ENCODE peak calls at places on chromosomes 13 and 19, in nine cellular contexts. I is tibial nerve, G is transverse colon, U is A549, B is ovary, P is esophagus muscularis mucosa, T is SK-N-SH, O is stomach, F is upper lobe of left lung. Z is an unnamed sample.

GRCh38 chr13:101417043-101417406 is 717 bp upstream of the NALCN start:
- DNase-seq in U (peak; percentile 39), P (peak; percentile 47), O (no peak), T (peak; percentile 51), B (no peak), G (no peak), F (no peak), I (no peak), Z (no peak)

GRCh38 chr13:99432637-99433542 is 68.4 kb upstream of the TM9SF2 start:
- DNase-seq in F (no peak), O (peak; percentile 52), P (no peak), I (peak; percentile 57), G (peak; percentile 62), T (no peak), U (peak; percentile 61), B (no peak), Z (peak; percentile 87)

GRCh38 chr13:25725104-25725503 is 326.7 kb downstream of the SHISA2 start:
- DNase-seq in I (no peak), O (no peak), U (no peak), G (no peak), P (no peak), B (no peak), F (no peak), T (no peak), Z (no peak)

GRCh38 chr13:38879278-38879677 is 111.4 kb downstream of the STOML3 start:
- DNase-seq in T (no peak), P (no peak), G (no peak), O (no peak), I (no peak), F (no peak), U (no peak), B (no peak), Z (no peak)

GRCh38 chr13:98411617-98412310 is 165.1 kb downstream of the STK24 start:
- DNase-seq in F (no peak), T (no peak), B (no peak), P (no peak), U (no peak), O (no peak), I (no peak), G (peak; percentile 20), Z (peak; percentile 80)

GRCh38 chr13:78022164-78022877 is 103.7 kb upstream of the EDNRB start:
- DNase-seq in U (no peak), F (no peak), G (peak; percentile 17), T (no peak), I (no peak), P (no peak), O (peak; percentile 30), B (no peak), Z (no peak)

GRCh38 chr19:40542197-40542859 is 34.3 kb upstream of the SHKBP1 start:
- DNase-seq in P (peak; percentile 93), I (no peak), O (peak; percentile 32), T (peak; percentile 60), G (peak; percentile 53), F (peak; percentile 88), U (no peak), B (peak; percentile 95), Z (peak; percentile 95)

GRCh38 chr13:34425307-34425949 is 516.6 kb upstream of the NBEA start:
- DNase-seq in G (no peak), U (no peak), P (no peak), B (no peak), F (no peak), T (no peak), O (no peak), I (no peak), Z (no peak)

GRCh38 chr19:39131255-39131755 is 5.7 kb downstream of the PAK4 start:
- DNase-seq in P (no peak), B (peak; percentile 59), G (no peak), T (peak; percentile 45), F (no peak), O (no peak), I (no peak), U (no peak), Z (peak; percentile 79)

GRCh38 chr13:50512602-50513527 is 330.6 kb downstream of the DLEU7 start:
- DNase-seq in B (peak; percentile 61), F (peak; percentile 32), I (peak; percentile 38), P (no peak), G (peak; percentile 75), O (peak; percentile 77), T (no peak), U (no peak), Z (peak; percentile 80)

GRCh38 chr13:97640236-97640635 is 206.3 kb downstream of the RAP2A start:
- DNase-seq in I (no peak), U (no peak), B (no peak), G (no peak), P (no peak), T (no peak), O (no peak), F (no peak), Z (no peak)

GRCh38 chr13:46687810-46688209 is 109.2 kb downstream of the ESD start:
- DNase-seq in P (no peak), B (no peak), T (no peak), F (no peak), I (no peak), G (no peak), O (no peak), U (peak; percentile 36), Z (no peak)

GRCh38 chr13:97000295-97000925 is 6.1 kb upstream of the OXGR1 start:
- DNase-seq in G (no peak), T (no peak), P (no peak), O (no peak), B (no peak), I (no peak), F (no peak), U (no peak), Z (no peak)

GRCh38 chr19:39093761-39094160 is 9.6 kb downstream of the ACP7 start:
- DNase-seq in O (no peak), I (no peak), U (peak; percentile 48), P (no peak), B (no peak), G (no peak), F (no peak), T (no peak), Z (no peak)

GRCh38 chr19:10270180-10270615 is 722 bp upstream of the ICAM1 start:
- DNase-seq in U (no peak), P (no peak), I (peak; percentile 35), T (peak; percentile 39), B (peak; percentile 71), G (peak; percentile 82), F (peak; percentile 92), O (peak; percentile 75), Z (peak; percentile 83)

GRCh38 chr13:97223711-97224461 is 1.8 kb downstream of the MBNL2 start:
- DNase-seq in I (no peak), P (no peak), F (peak; percentile 56), B (peak; percentile 59), O (peak; percentile 42), G (peak; percentile 55), U (peak; percentile 53), T (no peak), Z (peak; percentile 88)

GRCh38 chr13:88086577-88086976 is 415.4 kb downstream of the SLITRK5 start:
- DNase-seq in F (no peak), U (no peak), B (no peak), O (no peak), G (no peak), I (no peak), T (no peak), P (no peak), Z (no peak)

GRCh38 chr13:31896427-31896826 is 135.1 kb upstream of the FRY start:
- DNase-seq in P (no peak), O (no peak), T (no peak), F (no peak), G (no peak), I (no peak), U (no peak), B (no peak), Z (no peak)

GRCh38 chr19:6392219-6393073 is 518 bp downstream of the GTF2F1 start:
- DNase-seq in I (no peak), B (no peak), O (no peak), P (no peak), T (no peak), F (no peak), G (no peak), U (no peak), Z (no peak)
- TF ChIP-seq EP300 in I (no peak), B (no peak), O (no peak), P (no peak), T (no peak), F (no peak), G (no peak), U (no peak), Z (no peak)

DNA sequence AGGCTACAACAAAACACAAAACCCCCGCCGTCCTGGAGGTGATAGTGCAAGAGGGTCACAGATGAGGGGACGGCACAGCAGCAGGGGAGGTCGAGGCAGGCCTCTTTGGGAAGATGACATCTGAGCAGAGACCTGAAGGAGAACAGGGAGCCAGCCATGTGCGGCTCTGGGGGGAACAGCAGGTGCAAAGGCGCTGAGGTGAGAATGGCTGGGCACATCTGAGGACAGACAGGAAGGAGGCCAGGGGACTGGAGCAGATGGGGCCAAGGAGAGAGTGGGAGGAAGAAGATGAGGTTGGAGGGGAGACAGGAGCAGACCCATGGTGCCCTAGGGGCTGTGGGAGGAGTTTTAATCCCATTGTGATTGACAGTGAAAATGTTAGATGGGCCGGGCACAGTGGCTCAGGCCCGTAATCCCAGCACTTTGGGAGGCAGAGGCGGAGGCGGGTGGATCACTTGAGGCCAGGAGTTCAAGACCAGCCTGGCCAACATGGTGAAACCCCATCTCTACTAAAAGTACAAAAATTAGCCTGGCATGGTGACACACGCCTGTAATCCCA is 1.8 kb upstream of the CKM start:
- DNase-seq in U (no peak), O (no peak), T (no peak), I (no peak), P (no peak), F (no peak), B (no peak), G (no peak), Z (no peak)
- TF ChIP-seq EP300 in U (no peak), O (no peak), T (no peak), I (no peak), P (no peak), F (no peak), B (no peak), G (no peak), Z (no peak)

DNA sequence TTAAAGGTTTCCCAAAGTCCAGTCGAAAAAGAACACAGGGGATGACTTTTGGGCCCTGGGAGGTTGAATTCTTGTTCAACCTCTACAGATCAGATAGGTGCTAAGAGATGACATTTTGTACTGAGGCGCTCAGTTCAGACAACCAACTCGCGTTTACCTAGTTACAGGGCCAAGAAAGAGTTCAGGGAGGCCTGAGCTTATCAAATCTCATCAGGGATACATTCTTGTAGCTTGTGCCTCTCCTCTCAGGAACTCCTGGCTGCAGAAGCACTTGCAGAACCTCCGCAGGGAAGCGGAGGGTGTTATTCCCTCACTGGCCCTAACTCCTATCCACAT is 825 bp downstream of the ZNF776 start:
- DNase-seq in P (no peak), T (no peak), F (no peak), G (no peak), B (no peak), I (no peak), U (no peak), O (no peak), Z (no peak)
- TF ChIP-seq EP300 in P (no peak), T (no peak), F (no peak), G (no peak), B (no peak), I (no peak), U (no peak), O (no peak), Z (no peak)

DNA sequence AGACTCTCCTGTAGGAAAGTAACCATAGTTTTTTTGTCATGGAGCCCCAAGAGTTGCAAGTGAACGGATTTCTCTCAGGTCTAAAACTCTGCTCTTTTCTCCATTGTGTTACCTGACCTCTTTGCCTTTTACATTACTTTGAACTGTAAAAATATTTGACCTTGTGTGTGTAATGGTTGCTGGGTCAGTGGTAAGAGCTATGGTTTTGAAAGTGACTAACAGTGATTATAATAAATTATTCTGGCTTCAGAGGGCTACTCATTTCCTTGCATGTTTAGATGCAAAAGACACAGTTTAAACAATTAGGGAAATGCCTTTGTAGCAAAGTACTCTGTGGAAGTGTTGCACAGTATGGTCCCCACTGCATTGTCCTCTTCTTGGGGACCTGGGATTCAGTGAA is 29.3 kb upstream of the PSG8 start:
- DNase-seq in F (no peak), O (no peak), I (no peak), B (no peak), P (no peak), G (no peak), U (no peak), T (no peak), Z (no peak)
- TF ChIP-seq EP300 in F (no peak), O (no peak), I (no peak), B (no peak), P (no peak), G (no peak), U (no peak), T (no peak), Z (no peak)